ENCODE peak calls at places on chromosomes 4 and X, in five cellular contexts. E is A549, F is tibial nerve, Y is GM23248, H is pancreas. J is an unnamed sample.

GRCh38 chr4:2399631-2400190 is 18.7 kb downstream of the ZFYVE28 start:
- DNase-seq in F (no peak), H (peak), E (no peak), Y (no peak), J (no peak)

GRCh38 chr4:36091997-36092396 is 152.3 kb downstream of the ARAP2 start:
- DNase-seq in H (no peak), E (no peak), F (no peak), Y (no peak), J (peak)

GRCh38 chr4:64495948-64496347 is 86.7 kb upstream of the TECRL start:
- DNase-seq in H (no peak), Y (no peak), F (no peak), E (no peak), J (no peak)

GRCh38 chr4:168631241-168632151 is 134.6 kb downstream of the PALLD start:
- DNase-seq in Y (peak), E (peak), H (peak), F (peak), J (peak)

GRCh38 chrX:24799565-24799964 is 105.8 kb downstream of the POLA1 start:
- DNase-seq in Y (no peak), E (no peak), H (no peak), F (no peak), J (no peak)

GRCh38 chrX:23811135-23811781 is 28.3 kb downstream of the SAT1 start:
- DNase-seq in Y (peak), F (no peak), E (no peak), H (no peak), J (no peak)

GRCh38 chr4:138112389-138112788 is 129.8 kb downstream of the SLC7A11 start:
- DNase-seq in H (no peak), Y (no peak), F (no peak), E (no peak), J (no peak)

GRCh38 chr4:140730108-140730507 is 26.1 kb downstream of the TBC1D9 start:
- DNase-seq in Y (no peak), F (no peak), H (no peak), E (no peak), J (no peak)

GRCh38 chr4:173371292-173372192 is 788 bp downstream of the SAP30 start:
- DNase-seq in H (peak), Y (peak), F (peak), E (peak), J (peak)

GRCh38 chr4:85677286-85677685 is 202.3 kb downstream of the ARHGAP24 start:
- DNase-seq in H (no peak), Y (peak), F (no peak), E (no peak), J (no peak)

GRCh38 chrX:17192111-17192510 is 182.9 kb upstream of the NHS start:
- DNase-seq in F (no peak), Y (no peak), H (no peak), E (no peak), J (no peak)

GRCh38 chr4:128298852-128299251 is 11.2 kb upstream of the PGRMC2 start:
- DNase-seq in E (no peak), Y (no peak), H (no peak), F (no peak), J (no peak)

GRCh38 chr4:120718979-120719566 is 203.5 kb downstream of the PRDM5 start:
- DNase-seq in Y (peak), F (no peak), E (no peak), H (no peak), J (no peak)

GRCh38 chr4:81424336-81424735 is 47.4 kb downstream of the RASGEF1B start:
- DNase-seq in F (no peak), Y (no peak), H (no peak), E (no peak), J (no peak)

GRCh38 chr4:88291003-88291402 is 6.6 kb upstream of the PPM1K start:
- DNase-seq in F (no peak), H (no peak), Y (peak), E (no peak), J (no peak)

GRCh38 chr4:52076731-52077130 is 25.6 kb downstream of the SPATA18 start:
- DNase-seq in F (no peak), H (peak), Y (no peak), E (no peak), J (no peak)

GRCh38 chrX:81390244-81390643 is 188.3 kb downstream of the SH3BGRL start:
- DNase-seq in H (no peak), Y (no peak), E (no peak), F (no peak), J (no peak)

GRCh38 chrX:39757971-39758370 is 339.8 kb downstream of the BCOR start:
- DNase-seq in Y (peak), H (no peak), E (no peak), F (no peak), J (no peak)

GRCh38 chr4:6916587-6917444 is 7.2 kb downstream of the TBC1D14 start:
- DNase-seq in H (peak), Y (peak), E (no peak), F (no peak), J (peak)

GRCh38 chrX:19931146-19931545 is 43.7 kb upstream of the SH3KBP1 start:
- DNase-seq in F (no peak), H (no peak), E (no peak), Y (no peak), J (no peak)

GRCh38 chrX:106730385-106730784 is 3.9 kb downstream of the RNF128 start:
- DNase-seq in F (no peak), Y (no peak), H (no peak), E (no peak), J (no peak)

GRCh38 chr4:145496292-145496691 is 14.6 kb downstream of the SMAD1 start:
- DNase-seq in H (no peak), F (no peak), Y (no peak), E (no peak), J (no peak)

GRCh38 chr4:173046818-173047217 is 121.8 kb upstream of the GALNT7 start:
- DNase-seq in E (no peak), F (no peak), H (no peak), Y (no peak), J (no peak)

GRCh38 chr4:42787071-42787463 is 105.4 kb upstream of the GRXCR1 start:
- DNase-seq in H (peak), E (no peak), F (no peak), Y (no peak), J (no peak)
- H3K4me3 ChIP-seq in H (no peak), E (no peak), F (no peak), Y (no peak), J (no peak)

DNA sequence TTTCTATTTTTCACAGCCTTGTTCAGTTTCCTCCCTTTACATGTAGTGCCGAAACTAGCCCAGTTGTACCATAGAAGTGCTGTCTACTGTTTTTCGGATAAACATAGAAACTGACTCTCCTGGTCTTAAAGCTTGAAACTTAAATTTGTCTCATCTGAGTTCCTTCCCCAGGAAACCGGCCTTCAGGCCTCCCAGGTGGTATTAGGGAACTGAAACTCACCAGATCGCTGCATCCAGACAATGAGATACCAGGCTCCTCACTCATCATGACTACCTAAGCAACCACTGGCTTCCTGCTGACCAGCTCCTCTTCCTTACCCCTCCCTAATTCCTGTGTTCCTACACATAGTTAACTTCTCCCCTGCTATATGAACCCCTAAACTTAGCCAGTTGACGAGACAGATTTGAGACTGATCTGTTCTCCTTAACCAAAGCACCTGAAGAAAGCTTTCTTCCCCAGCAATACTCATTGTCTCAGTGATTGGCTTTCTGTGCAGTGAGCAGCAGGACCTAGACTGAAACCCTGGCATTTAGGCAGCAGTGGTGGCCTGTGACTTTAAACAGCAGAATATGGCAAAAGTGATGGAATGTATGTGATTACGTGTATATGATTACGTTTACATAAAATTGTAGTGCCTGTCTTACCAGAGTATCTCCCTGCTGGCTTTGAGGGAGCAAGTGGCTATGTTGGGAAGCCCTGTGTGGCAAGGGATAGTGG is 959.1 kb upstream of the LCORL start:
- DNase-seq in E (no peak), H (no peak), Y (no peak), F (no peak), J (no peak)
- H3K27ac ChIP-seq in E (no peak), H (no peak), Y (no peak), F (no peak), J (no peak)

DNA sequence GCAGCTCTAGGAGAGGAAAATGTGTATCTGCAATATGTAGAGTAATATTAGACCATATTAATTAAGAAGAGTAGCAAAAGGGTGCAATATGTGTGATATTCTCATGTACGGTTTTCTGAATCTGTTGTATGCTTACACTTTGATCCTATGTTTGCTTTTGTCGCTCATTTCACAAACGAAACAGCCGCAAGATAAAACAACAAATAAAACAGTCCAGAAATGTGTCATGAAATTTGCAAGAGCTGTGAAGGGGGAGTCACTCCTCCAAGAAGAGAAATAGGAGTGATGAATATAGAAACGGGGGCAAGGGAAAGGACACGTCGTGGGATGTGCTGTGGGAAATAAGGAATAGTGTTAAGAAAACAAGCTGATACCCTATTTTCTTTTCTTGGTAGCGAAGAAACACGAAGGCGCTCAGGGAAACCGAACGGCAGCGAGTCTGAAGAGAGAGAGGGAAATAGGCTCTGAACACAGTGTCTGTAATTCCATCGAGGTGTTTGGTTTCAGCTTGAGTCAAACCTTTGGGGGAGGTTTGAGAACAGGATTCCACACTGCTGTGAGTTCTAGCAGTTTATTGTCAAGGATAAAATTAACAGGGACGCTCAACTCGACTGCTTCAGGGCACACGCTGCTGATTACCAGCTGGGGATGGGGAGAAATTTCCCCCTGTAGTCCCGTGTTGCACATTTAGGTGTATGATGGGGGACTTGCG is 595.6 kb upstream of the TENM3 start:
- DNase-seq in Y (peak), H (no peak), F (no peak), E (no peak), J (no peak)
- H3K4me3 ChIP-seq in Y (no peak), H (no peak), F (no peak), E (no peak), J (no peak)

GRCh38 chr4:109729155-109729562 is 711 bp downstream of the PLA2G12A start:
- DNase-seq in F (no peak), H (no peak), Y (peak), E (peak), J (no peak)

GRCh38 chr4:109730294-109731051 is 603 bp upstream of the PLA2G12A start:
- DNase-seq in E (peak), H (peak), Y (peak), F (no peak), J (peak)

GRCh38 chr4:109728385-109728784 is 1.5 kb downstream of the PLA2G12A start:
- DNase-seq in Y (no peak), H (no peak), E (no peak), F (no peak), J (no peak)

GRCh38 chr4:109733728-109734127 is 3.9 kb upstream of the PLA2G12A start:
- DNase-seq in E (no peak), Y (no peak), H (no peak), F (no peak), J (no peak)

GRCh38 chr4:109729563-109730293 is at the start of gene PLA2G12A:
- DNase-seq in Y (peak), H (peak), E (peak), F (peak), J (peak)
- H3K27ac ChIP-seq in Y (peak), H (peak), E (peak), F (peak), J (no peak)

GRCh38 chr4:31290836-31291235 is 570.7 kb downstream of the PCDH7 start:
- DNase-seq in E (no peak), Y (no peak), F (no peak), H (no peak), J (no peak)

GRCh38 chr4:31295081-31295480 is 574.9 kb downstream of the PCDH7 start:
- DNase-seq in H (no peak), F (no peak), Y (no peak), E (no peak), J (no peak)

GRCh38 chr4:31294655-31295054 is 574.5 kb downstream of the PCDH7 start:
- DNase-seq in F (no peak), E (no peak), H (no peak), Y (no peak), J (no peak)

GRCh38 chr4:31291238-31291637 is 571.1 kb downstream of the PCDH7 start:
- DNase-seq in Y (no peak), H (no peak), F (no peak), E (no peak), J (no peak)
- H3K4me3 ChIP-seq in Y (no peak), H (no peak), F (no peak), E (no peak), J (no peak)